ENCODE peak calls at places on chromosomes 13 and 19, in ten cellular contexts. T, R, W, C, Y, M, D, V, L and I are unnamed samples. For H3K27me3, H3K4me1 and H3K36me3, the result is how much of the 10 kb centered on the place peaks cover.

GRCh38 chr13:49652691-49653305 is 24.5 kb downstream of the ARL11 start:
- DNase-seq in T (no peak), R (peak), W (no peak), C (no peak), Y (peak), M (peak), D (peak), V (no peak), L (peak), I (peak)

GRCh38 chr19:35642312-35642711 is 767 bp downstream of the ETV2 start:
- DNase-seq in T (no peak), R (no peak), W (no peak), C (no peak), Y (no peak), M (no peak), D (no peak), V (no peak), L (no peak), I (no peak)

GRCh38 chr13:62085832-62086231 is 670.2 kb upstream of the PCDH20 start:
- DNase-seq in T (no peak), R (no peak), W (no peak), C (no peak), Y (no peak), M (no peak), D (no peak), V (no peak), L (no peak), I (no peak)

GRCh38 chr19:14971474-14971873 is 8.2 kb downstream of the SLC1A6 start:
- DNase-seq in T (no peak), R (no peak), W (no peak), C (no peak), Y (no peak), M (no peak), D (no peak), V (no peak), L (no peak), I (no peak)

GRCh38 chr13:43388282-43389034 is 365.1 kb downstream of the DNAJC15 start:
- DNase-seq in T (no peak), R (no peak), W (no peak), C (no peak), Y (no peak), M (peak), D (no peak), V (no peak), L (no peak), I (no peak)

GRCh38 chr13:25192936-25193335 is 20.8 kb upstream of the AMER2 start:
- DNase-seq in T (no peak), R (no peak), W (no peak), C (no peak), Y (no peak), M (no peak), D (no peak), V (no peak), L (no peak), I (no peak)

GRCh38 chr13:79870123-79870522 is 389.2 kb downstream of the NDFIP2 start:
- DNase-seq in T (no peak), R (no peak), W (peak), C (no peak), Y (no peak), M (no peak), D (no peak), V (no peak), L (no peak), I (no peak)

GRCh38 chr19:4737955-4738580 is 14.4 kb upstream of the DPP9 start:
- DNase-seq in T (no peak), R (no peak), W (no peak), C (no peak), Y (peak), M (no peak), D (no peak), V (no peak), L (no peak), I (no peak)

GRCh38 chr13:24644051-24644450 is 36.2 kb upstream of the ATP12A start:
- DNase-seq in T (no peak), R (no peak), W (peak), C (no peak), Y (no peak), M (no peak), D (no peak), V (no peak), L (no peak), I (no peak)

GRCh38 chr19:29535984-29536508 is 10.3 kb downstream of the VSTM2B start:
- DNase-seq in T (no peak), R (no peak), W (no peak), C (no peak), Y (no peak), M (peak), D (no peak), V (no peak), L (no peak), I (no peak)

GRCh38 chr13:77918391-77919261 is at the start of gene EDNRB:
- DNase-seq in T (no peak), R (peak), W (peak), C (peak), Y (peak), M (peak), D (peak), V (no peak), L (no peak), I (peak)

GRCh38 chr13:113064534-113065405 is 40.8 kb upstream of the F7 start:
- DNase-seq in T (no peak), R (no peak), W (peak), C (no peak), Y (no peak), M (no peak), D (no peak), V (no peak), L (no peak), I (no peak)

GRCh38 chr19:56900573-56901097 is 60.1 kb upstream of the PEG3 start:
- DNase-seq in T (no peak), R (no peak), W (no peak), C (no peak), Y (no peak), M (no peak), D (no peak), V (no peak), L (no peak), I (no peak)

GRCh38 chr19:1904385-1905070 is 671 bp upstream of the ADAT3 start:
- DNase-seq in T (no peak), R (peak), W (no peak), C (no peak), Y (peak), M (peak), D (peak), V (no peak), L (peak), I (peak)

GRCh38 chr13:90918551-90918950 is 428.9 kb upstream of the MIR17HG start:
- DNase-seq in T (no peak), R (no peak), W (peak), C (no peak), Y (no peak), M (no peak), D (no peak), V (no peak), L (no peak), I (no peak)

GRCh38 chr13:40271931-40272775 is 394.3 kb downstream of the FOXO1 start:
- DNase-seq in T (peak), R (peak), W (peak), C (no peak), Y (no peak), M (peak), D (no peak), V (no peak), L (no peak), I (peak)

GRCh38 chr13:21573920-21574712 is 29.9 kb downstream of the MICU2 start:
- DNase-seq in T (no peak), R (no peak), W (peak), C (no peak), Y (no peak), M (no peak), D (no peak), V (no peak), L (no peak), I (no peak)

GRCh38 chr13:110642291-110642981 is 27.1 kb downstream of the NAXD start:
- DNase-seq in T (no peak), R (no peak), W (no peak), C (peak), Y (no peak), M (peak), D (no peak), V (no peak), L (no peak), I (no peak)

GRCh38 chr19:22617614-22618325 is 16.4 kb upstream of the ZNF492 start:
- DNase-seq in T (no peak), R (no peak), W (no peak), C (peak), Y (no peak), M (no peak), D (no peak), V (no peak), L (no peak), I (no peak)

GRCh38 chr13:94701313-94702180 is 10.8 kb downstream of the SOX21 start:
- DNase-seq in T (no peak), R (no peak), W (no peak), C (peak), Y (no peak), M (no peak), D (no peak), V (no peak), L (no peak), I (no peak)
- H3K27me3 ChIP-seq in T (under half), R (under half), W (half or more), C (half or more), Y (under half), M (half or more), D (half or more), V (under half), L (under half), I (half or more)

GRCh38 chr19:6236310-6237291 is 43.2 kb downstream of the MLLT1 start:
- DNase-seq in T (no peak), R (peak), W (no peak), C (peak), Y (no peak), M (peak), D (no peak), V (no peak), L (peak), I (peak)
- H3K4me1 ChIP-seq in T (under half), R (half or more), W (under half), C (half or more), Y (under half), M (half or more), D (under half), V (half or more), L (under half), I (under half)

DNA sequence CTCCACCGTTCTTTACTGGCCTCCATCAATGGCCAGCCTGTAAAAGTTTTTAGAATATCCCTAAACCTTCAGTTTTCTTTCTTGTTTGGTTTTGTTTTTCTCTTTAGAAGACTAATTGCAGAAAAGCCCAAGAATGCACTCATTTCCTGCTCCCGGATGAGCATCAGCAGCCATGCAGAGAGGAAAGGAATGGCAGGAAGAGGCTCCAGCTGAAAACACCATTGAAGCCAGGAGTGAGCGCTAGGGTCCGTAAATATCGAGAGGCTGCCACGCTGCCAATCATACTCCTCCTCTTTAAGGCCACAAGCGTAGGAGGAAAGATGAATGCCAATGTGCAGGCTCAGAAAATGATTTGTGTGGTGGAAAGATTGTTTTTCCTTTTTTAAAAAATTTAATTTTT is 57.4 kb upstream of the UBE2L5 start:
- DNase-seq in T (no peak), R (no peak), W (peak), C (no peak), Y (no peak), M (no peak), D (no peak), V (no peak), L (no peak), I (no peak)
- H3K36me3 ChIP-seq in T (under half), R (under half), W (under half), C (under half), Y (under half), M (under half), D (under half), V (under half), L (under half), I (under half)

GRCh38 chr19:51161266-51161665 is 19.2 kb downstream of the SIGLEC7 start:
- DNase-seq in T (no peak), R (no peak), W (no peak), C (no peak), Y (no peak), M (no peak), D (no peak), V (no peak), L (no peak), I (no peak)

GRCh38 chr19:51159656-51160055 is 17.6 kb downstream of the SIGLEC7 start:
- DNase-seq in T (no peak), R (no peak), W (no peak), C (no peak), Y (no peak), M (no peak), D (no peak), V (no peak), L (no peak), I (no peak)

GRCh38 chr19:51164215-51164614 is 22.1 kb downstream of the SIGLEC7 start:
- DNase-seq in T (no peak), R (no peak), W (no peak), C (no peak), Y (no peak), M (no peak), D (no peak), V (no peak), L (no peak), I (no peak)

GRCh38 chr19:51166846-51167490 is 24.9 kb downstream of the SIGLEC7 start:
- DNase-seq in T (no peak), R (no peak), W (no peak), C (no peak), Y (no peak), M (no peak), D (no peak), V (no peak), L (no peak), I (peak)

GRCh38 chr19:51163257-51163656 is 21.2 kb downstream of the SIGLEC7 start:
- DNase-seq in T (no peak), R (peak), W (no peak), C (no peak), Y (no peak), M (no peak), D (no peak), V (no peak), L (no peak), I (no peak)
- H3K27me3 ChIP-seq in T (under half), R (under half), W (under half), C (under half), Y (under half), M (under half), D (under half), V (under half), L (under half), I (under half)

GRCh38 chr19:33216198-33216830 is 9.3 kb downstream of the SLC7A10 start:
- DNase-seq in T (no peak), R (no peak), W (no peak), C (no peak), Y (no peak), M (no peak), D (no peak), V (no peak), L (no peak), I (no peak)
- H3K4me1 ChIP-seq in T (under half), R (under half), W (under half), C (under half), Y (under half), M (under half), D (under half), V (under half), L (under half), I (under half)

DNA sequence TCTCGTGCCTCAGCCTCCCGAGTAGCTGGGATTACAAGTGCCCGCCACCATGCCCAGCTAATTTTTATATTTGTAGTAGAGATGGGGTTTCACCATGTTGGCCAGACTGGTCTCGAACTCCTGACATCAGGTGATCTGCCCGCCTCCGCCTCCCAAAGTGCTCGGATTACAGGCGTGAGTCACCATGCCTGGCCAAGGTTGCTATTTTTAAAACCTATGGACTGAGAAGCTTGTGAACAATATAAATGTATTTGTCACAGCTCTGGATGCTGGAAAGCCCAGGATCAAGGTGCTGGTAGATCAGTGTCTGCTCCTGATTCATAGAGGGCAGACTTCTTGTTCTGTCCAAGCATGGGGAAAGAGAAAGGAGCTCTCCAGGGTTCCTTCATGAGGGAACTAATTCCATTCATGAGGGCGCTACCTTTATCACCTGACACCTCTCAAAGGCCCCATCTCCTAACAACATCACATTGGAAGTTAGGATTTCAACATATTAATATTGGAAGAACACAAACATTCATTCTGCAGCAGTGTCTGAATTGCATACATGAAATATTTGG is 16.1 kb downstream of the CARD8 start:
- DNase-seq in T (no peak), R (no peak), W (peak), C (no peak), Y (no peak), M (no peak), D (no peak), V (no peak), L (no peak), I (no peak)
- H3K36me3 ChIP-seq in T (under half), R (under half), W (under half), C (under half), Y (half or more), M (half or more), D (under half), V (under half), L (under half), I (under half)

DNA sequence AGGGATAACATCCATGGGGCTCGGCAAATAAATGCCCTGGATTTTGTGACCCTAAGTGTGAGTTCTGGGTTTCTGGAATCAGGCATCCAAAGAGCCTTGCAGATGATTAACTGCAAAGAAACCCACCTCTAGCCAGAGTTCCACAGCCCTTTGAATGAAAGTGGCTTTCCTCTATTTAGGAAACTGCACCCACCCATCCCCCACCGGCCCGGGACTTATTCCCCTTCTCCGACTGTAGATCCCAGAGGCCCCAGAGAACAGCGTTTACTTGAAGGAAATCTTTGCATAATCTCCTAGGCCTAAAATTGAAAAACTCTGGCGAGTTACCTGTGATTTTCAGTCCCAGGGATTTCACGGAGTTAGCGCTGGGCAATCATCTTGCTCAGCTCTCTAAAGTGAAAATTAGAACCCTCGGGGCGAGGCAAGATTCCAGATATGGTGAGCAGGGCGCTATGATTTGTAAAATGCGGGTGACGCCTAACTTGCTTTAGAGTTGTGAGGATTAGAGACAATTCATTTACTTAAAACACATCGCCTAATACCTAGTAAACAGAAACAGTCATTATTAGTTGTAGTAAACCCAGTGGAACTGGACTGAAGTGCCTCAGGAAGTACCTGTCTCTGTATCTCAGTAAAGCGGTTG is 9.4 kb downstream of the URAD start:
- DNase-seq in T (no peak), R (no peak), W (no peak), C (no peak), Y (no peak), M (no peak), D (no peak), V (no peak), L (no peak), I (peak)
- H3K27me3 ChIP-seq in T (under half), R (half or more), W (half or more), C (half or more), Y (half or more), M (half or more), D (half or more), V (under half), L (under half), I (under half)

DNA sequence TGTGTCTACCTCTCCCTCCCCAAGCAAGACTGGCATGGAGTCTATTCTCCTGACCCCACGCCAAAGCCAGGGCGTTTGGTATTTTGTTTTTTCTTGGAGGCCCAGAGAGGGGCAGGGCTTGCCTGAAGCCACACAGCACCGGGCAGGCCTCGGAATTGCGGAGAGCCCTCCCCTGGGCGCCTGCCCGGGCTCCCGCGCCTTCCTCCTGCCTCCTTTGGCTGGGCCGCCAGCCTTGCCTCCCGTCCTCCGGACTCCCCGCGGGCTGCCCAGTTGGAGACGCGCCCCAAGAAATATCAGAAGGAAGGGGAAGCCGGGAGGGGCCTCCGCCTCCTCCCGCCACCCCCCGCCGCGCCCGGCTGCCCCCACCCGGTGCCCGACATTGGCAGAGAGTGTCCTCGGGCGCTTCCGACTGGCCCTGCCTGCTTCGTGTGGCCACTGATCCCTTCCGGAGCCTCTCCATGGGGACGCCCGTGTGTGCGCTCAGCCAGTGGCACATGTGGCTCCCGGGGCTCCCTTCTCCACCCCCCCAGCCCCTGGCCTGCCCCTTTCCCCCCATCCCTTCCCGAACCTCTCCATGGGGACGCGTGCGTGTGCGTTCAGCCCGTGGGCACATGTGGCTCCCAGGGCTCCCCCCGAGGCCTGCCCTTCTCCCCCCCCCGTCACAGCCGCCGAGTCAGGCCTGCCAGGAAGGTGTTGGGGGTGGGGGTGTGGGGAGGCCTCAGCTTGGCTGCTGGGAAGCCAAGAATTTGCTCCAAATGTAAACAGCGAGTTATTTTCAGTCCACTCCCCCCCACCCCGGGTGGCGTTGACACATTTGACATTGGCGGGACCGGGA is 37.3 kb downstream of the NFIC start:
- DNase-seq in T (peak), R (peak), W (peak), C (peak), Y (no peak), M (peak), D (peak), V (no peak), L (no peak), I (peak)
- H3K4me1 ChIP-seq in T (under half), R (under half), W (under half), C (half or more), Y (under half), M (half or more), D (under half), V (half or more), L (under half), I (under half)